ENCODE peak calls at places on chromosomes 7 and 10, in nine cellular contexts. M is brain microvascular endothelial cell; N is CD8-positive, alpha-beta T cell; L is transverse colon; S is PC-9; W is cardiac muscle cell; H is uterus; X is PC-3; Q is fibroblast of lung. F is an unnamed sample.

GRCh38 chr7:152527610-152528032 is 91.8 kb upstream of the KMT2C start:
- DNase-seq in L (no peak), M (no peak), N (no peak), W (no peak), X (no peak), Q (peak), H (no peak), S (no peak), F (no peak)

GRCh38 chr10:102281103-102281502 is 35.8 kb downstream of the GBF1 start:
- DNase-seq in L (no peak), M (no peak), S (no peak), X (no peak), H (no peak), W (peak), N (no peak), Q (no peak), F (no peak)

GRCh38 chr7:43640679-43641078 is 57.8 kb downstream of the STK17A start:
- DNase-seq in M (no peak), W (no peak), X (no peak), N (no peak), S (no peak), L (no peak), Q (no peak), H (no peak), F (no peak)

GRCh38 chr10:92267343-92267742 is 23.5 kb downstream of the CPEB3 start:
- DNase-seq in M (no peak), L (no peak), S (no peak), X (no peak), Q (no peak), N (no peak), H (no peak), W (no peak), F (no peak)

GRCh38 chr7:126700807-126701604 is 551.7 kb downstream of the GRM8 start:
- DNase-seq in S (peak), W (peak), Q (peak), N (no peak), X (peak), L (peak), H (no peak), M (peak), F (peak)

GRCh38 chr7:134327896-134328295 is 11.2 kb upstream of the SLC35B4 start:
- DNase-seq in H (peak), Q (peak), N (peak), X (peak), S (peak), M (peak), W (peak), L (peak), F (no peak)

GRCh38 chr7:158313931-158314330 is 273.7 kb downstream of the PTPRN2 start:
- DNase-seq in W (no peak), S (no peak), M (no peak), Q (no peak), X (no peak), N (no peak), L (no peak), H (no peak), F (no peak)

GRCh38 chr7:36127075-36127740 is 25.8 kb upstream of the EEPD1 start:
- DNase-seq in W (no peak), N (no peak), X (no peak), Q (no peak), M (no peak), S (no peak), L (no peak), H (no peak), F (no peak)

GRCh38 chr10:125629758-125630376 is 53.1 kb downstream of the TEX36 start:
- DNase-seq in X (peak), Q (peak), W (peak), S (peak), M (peak), N (no peak), L (no peak), H (no peak), F (no peak)

GRCh38 chr10:6721480-6721879 is 141.4 kb upstream of the PRKCQ start:
- DNase-seq in N (no peak), X (peak), S (peak), M (peak), Q (peak), W (peak), L (peak), H (peak), F (peak)

GRCh38 chr7:50220280-50220679 is 84.2 kb upstream of the IKZF1 start:
- DNase-seq in H (no peak), Q (no peak), X (no peak), S (no peak), L (no peak), N (no peak), M (no peak), W (no peak), F (no peak)

GRCh38 chr7:101125989-101126650 is 784 bp upstream of the SERPINE1 start:
- DNase-seq in S (peak), M (peak), W (peak), H (peak), L (peak), X (no peak), Q (peak), N (peak), F (peak)

GRCh38 chr7:101169838-101170531 is 4.6 kb upstream of the VGF start:
- DNase-seq in M (peak), L (peak), W (peak), Q (peak), X (peak), H (peak), S (peak), N (peak), F (no peak)

GRCh38 chr7:133295484-133295883 is 42.6 kb downstream of the EXOC4 start:
- DNase-seq in W (no peak), L (no peak), M (no peak), Q (peak), H (no peak), N (no peak), X (no peak), S (no peak), F (no peak)

DNA sequence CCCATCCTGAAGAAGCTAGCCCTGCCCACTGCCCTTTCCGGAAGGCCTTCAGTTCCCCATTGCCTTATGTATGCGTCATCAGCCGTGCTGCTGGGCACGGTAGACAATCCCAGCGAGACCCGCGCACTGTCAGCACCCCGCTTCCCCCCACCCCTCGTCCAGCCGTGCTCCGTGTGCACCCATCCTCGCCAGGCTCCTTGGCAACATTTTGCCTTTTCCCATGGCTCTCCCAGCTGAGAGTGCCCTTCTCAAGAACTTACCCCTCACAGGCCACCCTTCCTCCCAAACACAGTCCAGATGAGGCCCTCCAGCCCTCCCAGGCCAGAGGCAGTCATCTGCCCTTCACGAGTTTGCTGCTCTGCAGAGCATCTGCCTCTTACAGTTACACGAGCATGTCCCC is 633.8 kb upstream of the FOXK1 start:
- DNase-seq in X (no peak), L (no peak), Q (no peak), S (no peak), H (no peak), M (no peak), W (no peak), N (no peak), F (no peak)
- H3K27ac ChIP-seq in X (no peak), L (no peak), Q (no peak), S (no peak), H (no peak), M (no peak), W (no peak), N (no peak), F (no peak)

GRCh38 chr10:11478807-11479206 is 132.6 kb downstream of the USP6NL start:
- DNase-seq in S (no peak), X (no peak), H (no peak), M (no peak), L (no peak), W (no peak), Q (no peak), N (no peak), F (no peak)

GRCh38 chr10:11480687-11481086 is 130.8 kb downstream of the USP6NL start:
- DNase-seq in L (no peak), N (no peak), H (no peak), S (no peak), Q (no peak), W (no peak), X (no peak), M (no peak), F (no peak)

GRCh38 chr10:11483189-11484148 is 128.0 kb downstream of the USP6NL start:
- DNase-seq in L (no peak), M (no peak), H (no peak), N (no peak), W (no peak), S (no peak), Q (no peak), X (no peak), F (no peak)

GRCh38 chr10:11479307-11479706 is 132.1 kb downstream of the USP6NL start:
- DNase-seq in X (no peak), W (no peak), S (no peak), H (no peak), N (no peak), L (no peak), M (no peak), Q (no peak), F (no peak)

GRCh38 chr10:11482306-11482705 is 129.1 kb downstream of the USP6NL start:
- DNase-seq in S (no peak), Q (no peak), X (no peak), H (no peak), W (no peak), L (no peak), M (no peak), N (no peak), F (no peak)
- TF ChIP-seq CTCF in S (peak), Q (no peak), X (no peak), H (no peak), W (no peak), L (no peak), M (no peak), N (no peak), F (no peak)

DNA sequence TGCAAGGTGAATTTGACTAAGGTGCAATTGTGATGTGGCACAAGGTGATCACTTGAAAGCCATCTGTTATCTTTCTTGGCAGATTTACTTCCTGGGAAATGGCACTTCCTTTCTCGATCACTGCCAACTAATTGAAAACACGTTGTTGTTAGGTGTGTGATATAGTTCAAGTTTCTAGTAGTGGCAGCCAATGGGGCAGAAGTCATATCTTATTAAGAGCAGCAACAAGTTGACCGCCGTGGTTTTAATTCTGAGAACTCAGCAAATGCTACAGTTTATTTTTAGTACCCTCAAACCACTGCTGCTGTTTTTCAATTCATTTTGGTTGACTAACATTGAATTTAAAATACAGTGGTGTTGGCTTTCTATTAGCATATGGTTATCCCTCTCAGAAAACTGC is 1.6 kb downstream of the CHN2 start:
- DNase-seq in N (no peak), M (no peak), L (no peak), W (no peak), S (no peak), X (no peak), Q (no peak), H (no peak), F (no peak)
- H3K4me3 ChIP-seq in N (peak), M (no peak), L (peak), W (no peak), S (peak), X (no peak), Q (no peak), H (no peak), F (no peak)

DNA sequence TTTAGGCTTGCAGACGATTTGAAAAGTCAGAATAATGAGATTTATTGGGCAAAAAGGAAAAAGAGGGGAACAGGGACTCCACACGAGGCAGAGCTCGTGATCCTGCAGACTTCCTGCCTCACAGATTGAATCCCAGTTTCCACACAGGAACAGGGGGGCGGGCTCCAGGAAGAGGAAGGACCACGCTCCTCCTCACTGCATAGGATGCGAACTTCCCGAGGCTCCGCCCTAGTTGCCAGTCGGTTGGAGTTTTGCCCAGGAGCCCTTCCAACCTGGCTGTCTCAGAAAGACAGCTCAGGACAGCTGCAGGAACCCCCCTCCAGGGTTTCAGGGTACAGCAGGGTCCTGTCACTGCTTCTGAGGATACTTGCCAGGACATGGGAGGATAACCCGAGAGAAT is 488.3 kb upstream of the ADARB2 start:
- DNase-seq in X (no peak), W (no peak), H (no peak), M (no peak), Q (no peak), L (no peak), N (no peak), S (no peak), F (no peak)
- H3K27ac ChIP-seq in X (no peak), W (no peak), H (no peak), M (no peak), Q (no peak), L (no peak), N (no peak), S (no peak), F (no peak)

GRCh38 chr7:1844336-1844955 is 174.4 kb downstream of the ELFN1 start:
- DNase-seq in Q (no peak), N (no peak), S (no peak), L (no peak), W (no peak), X (no peak), H (no peak), M (no peak), F (peak)
- TF ChIP-seq CTCF in Q (no peak), N (no peak), S (no peak), L (no peak), W (peak), X (no peak), H (no peak), M (peak), F (no peak)

GRCh38 chr10:23342213-23342884 is 2.2 kb downstream of the C10orf67 start:
- DNase-seq in M (no peak), X (peak), L (no peak), H (no peak), Q (no peak), S (no peak), N (no peak), W (no peak), F (no peak)
- H3K4me3 ChIP-seq in M (no peak), X (no peak), L (no peak), H (no peak), Q (no peak), S (no peak), N (no peak), W (no peak), F (no peak)

DNA sequence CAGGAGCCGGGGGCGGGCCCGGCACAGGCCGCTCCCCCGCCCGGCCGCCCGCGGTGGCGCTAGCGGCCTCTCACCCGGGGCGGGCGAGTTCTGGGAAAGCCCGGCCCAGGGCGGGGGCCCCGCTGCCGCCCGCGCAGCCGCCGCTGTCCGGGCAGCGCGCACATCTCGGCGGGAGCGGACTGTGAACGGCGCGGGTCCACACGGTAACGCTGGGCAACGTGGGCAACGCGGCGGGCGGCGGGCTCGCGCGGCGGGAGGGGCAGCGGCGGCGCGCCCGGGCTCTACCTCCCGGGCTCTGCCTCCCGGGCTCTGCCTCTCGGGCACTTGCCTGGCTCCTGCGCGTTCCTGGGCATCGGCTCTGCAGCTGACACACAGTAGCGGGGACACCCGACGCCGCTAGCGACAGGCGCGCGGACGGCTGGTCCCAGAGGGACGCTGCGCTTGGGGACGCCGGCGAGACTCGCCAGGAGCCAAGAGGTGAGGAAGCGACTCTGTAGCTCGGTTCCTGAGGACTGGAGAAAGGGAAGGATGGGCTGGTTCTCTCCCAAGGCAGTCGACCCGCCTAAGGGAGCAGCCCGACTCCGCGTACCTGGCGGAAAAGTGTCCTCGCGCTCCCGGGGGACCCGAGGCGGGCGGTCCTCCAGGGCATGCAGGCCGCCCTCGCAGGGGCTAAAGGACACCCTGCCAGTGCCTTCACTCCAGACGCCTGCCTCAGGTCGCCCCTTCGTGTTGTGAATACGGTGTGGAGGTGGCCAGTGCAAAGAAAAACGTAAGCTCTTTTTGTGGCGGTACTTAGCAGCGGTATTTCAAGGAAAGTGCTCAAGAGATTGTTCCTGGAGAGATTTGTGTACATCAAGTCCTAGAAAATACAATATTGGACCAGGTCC is at the start of gene PLCE1:
- DNase-seq in M (no peak), S (peak), Q (peak), X (peak), H (peak), L (peak), N (no peak), W (peak), F (no peak)
- H3K27ac ChIP-seq in M (no peak), S (no peak), Q (no peak), X (peak), H (peak), L (peak), N (no peak), W (no peak), F (no peak)

GRCh38 chr10:13317474-13317873 is 17.6 kb upstream of the PHYH start:
- DNase-seq in M (no peak), H (peak), Q (no peak), S (no peak), L (no peak), X (no peak), N (no peak), W (no peak), F (no peak)
- TF ChIP-seq CTCF in M (no peak), H (no peak), Q (no peak), S (no peak), L (no peak), X (no peak), N (no peak), W (no peak), F (no peak)